ENCODE peak calls at places on chromosomes 16 and 17, in four cellular contexts. One of them, this sample, is unnamed.

GRCh38 chr17:2737693-2738092 is 11.8 kb downstream of the CCDC92B start:
- DNase-seq in colonic mucosa: no peak
- DNase-seq in A549: no peak
- DNase-seq in fibroblast of lung: no peak
- DNase-seq in this sample: no peak

GRCh38 chr16:69820926-69821541 is 58.9 kb downstream of the WWP2 start:
- DNase-seq in fibroblast of lung: peak
- DNase-seq in A549: no peak
- DNase-seq in colonic mucosa: no peak
- DNase-seq in this sample: peak

GRCh38 chr17:11610999-11611566 is 12.8 kb downstream of the DNAH9 start:
- DNase-seq in fibroblast of lung: no peak
- DNase-seq in colonic mucosa: no peak
- DNase-seq in A549: no peak
- DNase-seq in this sample: no peak

GRCh38 chr17:52419256-52419655 is 260.7 kb upstream of the CA10 start:
- DNase-seq in fibroblast of lung: no peak
- DNase-seq in A549: no peak
- DNase-seq in colonic mucosa: no peak
- DNase-seq in this sample: no peak

GRCh38 chr16:84502581-84502980 is 1.9 kb downstream of the MEAK7 start:
- DNase-seq in A549: no peak
- DNase-seq in fibroblast of lung: peak
- DNase-seq in colonic mucosa: no peak
- DNase-seq in this sample: peak

GRCh38 chr16:50360033-50360778 is 8.6 kb downstream of the BRD7 start:
- DNase-seq in A549: no peak
- DNase-seq in colonic mucosa: no peak
- DNase-seq in fibroblast of lung: peak
- DNase-seq in this sample: peak

GRCh38 chr17:44362479-44362963 is 1.1 kb downstream of the FAM171A2 start:
- DNase-seq in colonic mucosa: no peak
- DNase-seq in A549: no peak
- DNase-seq in fibroblast of lung: no peak
- DNase-seq in this sample: no peak

GRCh38 chr17:3845361-3845753 is 689 bp downstream of the NCBP3 start:
- DNase-seq in colonic mucosa: no peak
- DNase-seq in A549: peak
- DNase-seq in fibroblast of lung: peak
- DNase-seq in this sample: peak

GRCh38 chr16:22278841-22279240 is 18.4 kb upstream of the POLR3E start:
- DNase-seq in colonic mucosa: no peak
- DNase-seq in fibroblast of lung: no peak
- DNase-seq in A549: no peak
- DNase-seq in this sample: no peak

GRCh38 chr16:29820730-29821662 is 734 bp downstream of the MVP start:
- DNase-seq in A549: peak
- DNase-seq in fibroblast of lung: no peak
- DNase-seq in colonic mucosa: peak
- DNase-seq in this sample: peak

GRCh38 chr16:56048425-56049100 is 142.7 kb upstream of the GNAO1 start:
- DNase-seq in colonic mucosa: no peak
- DNase-seq in A549: no peak
- DNase-seq in fibroblast of lung: no peak
- DNase-seq in this sample: no peak

GRCh38 chr16:11669380-11670146 is 1.3 kb downstream of the SNN start:
- DNase-seq in colonic mucosa: no peak
- DNase-seq in fibroblast of lung: no peak
- DNase-seq in A549: no peak
- DNase-seq in this sample: peak

GRCh38 chr16:10579965-10580918 is at the start of gene EMP2:
- DNase-seq in fibroblast of lung: peak
- DNase-seq in colonic mucosa: peak
- DNase-seq in A549: peak
- DNase-seq in this sample: peak

GRCh38 chr16:90008708-90009145 is 10.5 kb downstream of the DBNDD1 start:
- DNase-seq in colonic mucosa: no peak
- DNase-seq in A549: no peak
- DNase-seq in fibroblast of lung: peak
- DNase-seq in this sample: no peak

GRCh38 chr17:40113110-40113960 is 8.4 kb upstream of the MSL1 start:
- DNase-seq in A549: peak
- DNase-seq in colonic mucosa: peak
- DNase-seq in fibroblast of lung: peak
- DNase-seq in this sample: peak

GRCh38 chr17:82237746-82238561 is 9.1 kb downstream of the SLC16A3 start:
- DNase-seq in fibroblast of lung: no peak
- DNase-seq in A549: no peak
- DNase-seq in colonic mucosa: no peak
- DNase-seq in this sample: no peak
- H3K4me3 ChIP-seq in fibroblast of lung: no peak
- H3K4me3 ChIP-seq in A549: no peak
- H3K4me3 ChIP-seq in colonic mucosa: no peak
- H3K4me3 ChIP-seq in this sample: no peak

GRCh38 chr17:60573139-60573975 is 26.6 kb upstream of the PPM1D start:
- DNase-seq in fibroblast of lung: peak
- DNase-seq in colonic mucosa: no peak
- DNase-seq in A549: no peak
- DNase-seq in this sample: peak
- TF ChIP-seq CTCF in fibroblast of lung: no peak
- TF ChIP-seq CTCF in colonic mucosa: no peak
- TF ChIP-seq CTCF in A549: no peak
- TF ChIP-seq CTCF in this sample: peak

GRCh38 chr17:78039581-78039980 is 81.1 kb downstream of the TNRC6C start:
- DNase-seq in A549: no peak
- DNase-seq in fibroblast of lung: no peak
- DNase-seq in colonic mucosa: no peak
- DNase-seq in this sample: no peak

GRCh38 chr17:78041401-78042179 is 83.1 kb downstream of the TNRC6C start:
- DNase-seq in colonic mucosa: no peak
- DNase-seq in A549: no peak
- DNase-seq in fibroblast of lung: peak
- DNase-seq in this sample: peak

GRCh38 chr17:78038748-78039288 is 80.3 kb downstream of the TNRC6C start:
- DNase-seq in fibroblast of lung: no peak
- DNase-seq in colonic mucosa: no peak
- DNase-seq in A549: no peak
- DNase-seq in this sample: no peak

GRCh38 chr17:78042542-78042941 is 84.0 kb downstream of the TNRC6C start:
- DNase-seq in colonic mucosa: no peak
- DNase-seq in fibroblast of lung: no peak
- DNase-seq in A549: no peak
- DNase-seq in this sample: no peak

DNA sequence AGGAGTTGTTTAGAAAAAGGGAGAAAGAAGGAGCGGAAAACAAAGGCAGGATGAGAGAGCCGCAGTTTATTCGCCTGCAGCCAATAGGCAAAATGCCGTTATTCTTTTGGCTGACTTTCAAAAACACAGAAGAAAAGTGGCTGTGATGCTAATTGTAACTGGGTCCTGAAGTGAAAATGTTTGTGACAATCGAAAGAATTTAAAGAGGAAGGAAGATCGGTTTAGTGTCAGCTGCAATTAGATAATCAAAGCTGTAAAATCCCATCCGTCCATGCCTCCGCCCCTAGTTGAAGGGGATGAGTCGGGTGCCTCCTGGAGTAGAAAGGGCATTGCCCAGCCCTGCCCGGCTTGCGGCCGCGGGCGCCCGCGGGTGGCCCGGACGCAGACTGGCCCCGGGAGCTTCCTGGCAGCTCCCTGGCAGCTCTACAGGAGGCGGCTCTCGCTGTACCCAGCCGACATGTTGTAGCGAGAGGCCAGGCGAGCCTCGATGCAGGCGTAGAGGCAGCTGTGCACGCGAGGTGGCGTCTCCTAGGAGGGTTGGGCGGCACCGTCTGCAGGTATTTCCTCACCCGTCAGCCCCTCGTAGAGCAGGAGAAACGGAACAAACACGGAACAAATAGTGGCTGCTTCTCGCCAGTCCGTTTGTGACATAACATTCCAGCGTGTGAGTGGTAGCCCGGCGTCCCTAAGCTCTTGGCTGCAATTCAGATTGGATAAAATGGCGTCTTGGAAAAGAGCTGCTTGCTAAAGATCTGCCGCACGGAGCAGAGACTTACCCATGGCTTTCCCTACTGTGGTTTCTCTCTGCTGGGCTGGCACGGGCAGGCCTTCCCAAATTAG is 82.3 kb downstream of the TNRC6C start:
- DNase-seq in colonic mucosa: peak
- DNase-seq in fibroblast of lung: peak
- DNase-seq in A549: peak
- DNase-seq in this sample: peak
- H3K4me3 ChIP-seq in colonic mucosa: peak
- H3K4me3 ChIP-seq in fibroblast of lung: peak
- H3K4me3 ChIP-seq in A549: peak
- H3K4me3 ChIP-seq in this sample: peak

DNA sequence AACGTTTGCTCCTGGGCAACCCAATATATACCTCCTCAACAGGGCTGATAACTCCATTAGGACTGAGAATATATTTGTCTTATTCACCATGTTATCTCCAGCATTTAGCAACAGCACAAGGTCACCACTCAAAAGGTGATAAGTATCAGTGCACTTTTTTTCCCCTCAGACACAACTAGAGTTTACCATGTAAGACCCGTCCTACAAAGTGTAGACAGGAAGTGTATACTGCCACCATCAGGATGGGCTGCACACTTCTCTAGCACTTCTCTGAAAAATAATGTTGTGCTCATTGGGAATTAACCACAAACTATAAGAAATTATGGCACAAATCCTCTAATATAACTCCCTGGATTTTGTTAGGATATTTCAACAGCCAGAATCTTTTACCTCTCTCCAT is 5.7 kb upstream of the VAT1L start:
- DNase-seq in A549: no peak
- DNase-seq in fibroblast of lung: no peak
- DNase-seq in colonic mucosa: no peak
- DNase-seq in this sample: peak
- TF ChIP-seq CTCF in A549: no peak
- TF ChIP-seq CTCF in fibroblast of lung: no peak
- TF ChIP-seq CTCF in colonic mucosa: no peak
- TF ChIP-seq CTCF in this sample: peak

DNA sequence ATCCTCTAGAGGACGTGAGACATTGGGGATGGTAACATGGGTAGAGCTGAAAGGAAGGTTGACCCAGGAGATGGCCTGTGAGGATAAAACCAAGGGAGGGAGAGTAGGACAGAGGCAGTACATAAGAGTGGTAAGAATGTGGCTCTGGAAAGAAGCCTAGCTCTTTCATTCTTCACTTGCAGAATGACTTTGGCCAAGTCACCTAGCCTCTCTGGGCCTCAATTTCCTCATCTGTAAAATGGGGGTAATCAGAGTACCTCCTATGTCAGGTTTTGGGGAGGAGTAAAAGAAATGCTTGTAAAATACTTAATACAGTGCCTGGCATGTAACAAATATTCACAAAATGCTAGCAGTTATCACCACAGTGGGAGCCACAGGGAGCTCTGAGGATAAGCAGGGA is 6.9 kb downstream of the KDM6B start:
- DNase-seq in A549: no peak
- DNase-seq in colonic mucosa: no peak
- DNase-seq in fibroblast of lung: no peak
- DNase-seq in this sample: no peak
- H3K4me3 ChIP-seq in A549: peak
- H3K4me3 ChIP-seq in colonic mucosa: peak
- H3K4me3 ChIP-seq in fibroblast of lung: peak
- H3K4me3 ChIP-seq in this sample: peak

This sample was measured in fibroblast of the aortic adventitia.